ENCODE peak calls at places on chromosomes 1 and 21, in eight cellular contexts. D is kidney glomerular epithelial cell, P is NCI-H345, O is HEK293T, I is HS-5, V is iPS-NIHi11, E is GM12891, Q is endodermal cell. T is an unnamed sample.

GRCh38 chr1:56179571-56179970 is 399.8 kb downstream of the PLPP3 start:
- DNase-seq in D (no peak), P (no peak), O (no peak), I (no peak), V (no peak), E (no peak), Q (no peak), T (no peak)

GRCh38 chr1:111441573-111442192 is 7.4 kb downstream of the WDR77 start:
- DNase-seq in D (no peak), P (no peak), O (peak; percentile 57), I (no peak), V (peak; percentile 61), E (no peak), Q (peak; percentile 88), T (peak; percentile 58)

GRCh38 chr21:34670220-34670961 is 1.6 kb downstream of the CLIC6 start:
- DNase-seq in D (no peak), P (no peak), O (no peak), I (no peak), V (peak; percentile 45), E (peak; percentile 47), Q (peak; percentile 83), T (no peak)

GRCh38 chr1:21289700-21290545 is at the start of gene ECE1:
- DNase-seq in D (no peak), P (peak; percentile 57), O (peak; percentile 63), I (no peak), V (peak; percentile 91), E (no peak), Q (peak; percentile 90), T (peak; percentile 48)

GRCh38 chr1:43704838-43705237 is 2.5 kb upstream of the ST3GAL3 start:
- DNase-seq in D (no peak), P (no peak), O (no peak), I (no peak), V (no peak), E (no peak), Q (no peak), T (peak; percentile 45)

GRCh38 chr1:226404063-226404903 is 3.6 kb downstream of the PARP1 start:
- DNase-seq in D (no peak), P (no peak), O (no peak), I (peak; percentile 20), V (no peak), E (no peak), Q (no peak), T (peak; percentile 17)

GRCh38 chr1:9630331-9631081 is 21.0 kb upstream of the PIK3CD start:
- DNase-seq in D (no peak), P (no peak), O (no peak), I (no peak), V (no peak), E (no peak), Q (no peak), T (peak; percentile 17)

GRCh38 chr1:36248250-36248894 is 24.1 kb downstream of the THRAP3 start:
- DNase-seq in D (peak; percentile 66), P (no peak), O (no peak), I (peak; percentile 58), V (no peak), E (no peak), Q (no peak), T (no peak)

GRCh38 chr1:221025391-221026355 is 146.4 kb downstream of the HLX start:
- DNase-seq in D (peak; percentile 10), P (no peak), O (no peak), I (no peak), V (no peak), E (no peak), Q (no peak), T (no peak)

GRCh38 chr1:231751624-231751897 is 125.0 kb downstream of the DISC1 start:
- DNase-seq in D (no peak), P (no peak), O (no peak), I (no peak), V (no peak), E (no peak), Q (no peak), T (no peak)

GRCh38 chr1:224768971-224769370 is 152.9 kb downstream of the CNIH3 start:
- DNase-seq in D (no peak), P (no peak), O (no peak), I (no peak), V (no peak), E (no peak), Q (no peak), T (no peak)

GRCh38 chr1:115833806-115834205 is 7.1 kb downstream of the NHLH2 start:
- DNase-seq in D (no peak), P (no peak), O (no peak), I (no peak), V (peak; percentile 46), E (no peak), Q (peak; percentile 81), T (peak; percentile 49)

GRCh38 chr1:19405195-19405760 is 80.1 kb downstream of the CAPZB start:
- DNase-seq in D (no peak), P (peak; percentile 81), O (peak; percentile 57), I (no peak), V (no peak), E (no peak), Q (no peak), T (peak; percentile 80)

GRCh38 chr1:15992187-15992553 is 11.9 kb upstream of the SRARP start:
- DNase-seq in D (no peak), P (no peak), O (no peak), I (no peak), V (no peak), E (no peak), Q (peak; percentile 36), T (no peak)

GRCh38 chr21:42439284-42440186 is 35.8 kb downstream of the UBASH3A start:
- DNase-seq in D (no peak), P (no peak), O (no peak), I (no peak), V (no peak), E (no peak), Q (no peak), T (no peak)

GRCh38 chr1:89022167-89022959 is at the start of gene GBP3:
- DNase-seq in D (peak; percentile 68), P (peak; percentile 65), O (no peak), I (peak; percentile 60), V (no peak), E (no peak), Q (no peak), T (no peak)

GRCh38 chr21:41894511-41894910 is 15.4 kb upstream of the PRDM15 start:
- DNase-seq in D (no peak), P (no peak), O (no peak), I (no peak), V (no peak), E (no peak), Q (no peak), T (no peak)

GRCh38 chr1:248918126-248918525 is 12.1 kb downstream of the PGBD2 start:
- DNase-seq in D (no peak), P (no peak), O (no peak), I (no peak), V (no peak), E (no peak), Q (no peak), T (no peak)

GRCh38 chr1:53075761-53076163 is 13.7 kb downstream of the PODN start:
- DNase-seq in D (no peak), P (no peak), O (no peak), I (no peak), V (no peak), E (no peak), Q (peak; percentile 29), T (no peak)

GRCh38 chr1:209526137-209526536 is 57.4 kb upstream of the CAMK1G start:
- DNase-seq in D (no peak), P (no peak), O (no peak), I (no peak), V (no peak), E (no peak), Q (no peak), T (no peak)

GRCh38 chr1:238396140-238396539 is 505.4 kb upstream of the ZP4 start:
- DNase-seq in D (no peak), P (no peak), O (no peak), I (no peak), V (no peak), E (no peak), Q (no peak), T (no peak)

GRCh38 chr1:43541721-43542401 is 11.2 kb downstream of the PTPRF start:
- DNase-seq in D (no peak), P (no peak), O (no peak), I (no peak), V (no peak), E (no peak), Q (no peak), T (no peak)

GRCh38 chr1:186228751-186229150 is 146.3 kb downstream of the TPR start:
- DNase-seq in D (no peak), P (no peak), O (no peak), I (no peak), V (no peak), E (no peak), Q (no peak), T (no peak)

GRCh38 chr1:92975551-92976232 is 14.4 kb upstream of the DIPK1A start:
- DNase-seq in D (no peak), P (no peak), O (no peak), I (no peak), V (no peak), E (no peak), Q (no peak), T (no peak)

GRCh38 chr1:11788549-11789053 is 17.2 kb downstream of the MTHFR start:
- DNase-seq in D (no peak), P (no peak), O (no peak), I (no peak), V (no peak), E (no peak), Q (no peak), T (no peak)

GRCh38 chr1:179706339-179706941 is 36.7 kb upstream of the FAM163A start:
- DNase-seq in D (peak; percentile 56), P (peak; percentile 64), O (peak; percentile 73), I (peak; percentile 11), V (peak; percentile 58), E (peak; percentile 28), Q (peak; percentile 80), T (peak; percentile 74)

GRCh38 chr1:109331113-109331512 is 24.3 kb upstream of the MYBPHL start:
- DNase-seq in D (no peak), P (no peak), O (no peak), I (no peak), V (no peak), E (no peak), Q (no peak), T (no peak)

GRCh38 chr21:14864211-14865021 is 200.4 kb downstream of the NRIP1 start:
- DNase-seq in D (peak; percentile 83), P (no peak), O (peak; percentile 61), I (no peak), V (peak; percentile 58), E (no peak), Q (peak; percentile 87), T (peak; percentile 72)

GRCh38 chr1:85199667-85200366 is 999 bp downstream of the SYDE2 start:
- DNase-seq in D (no peak), P (no peak), O (no peak), I (no peak), V (no peak), E (no peak), Q (no peak), T (no peak)

GRCh38 chr1:64836792-64837191 is 91.9 kb downstream of the RAVER2 start:
- DNase-seq in D (no peak), P (no peak), O (no peak), I (no peak), V (no peak), E (no peak), Q (no peak), T (no peak)

GRCh38 chr1:13432251-13432650 is 22.0 kb downstream of the PRAMEF20 start:
- DNase-seq in D (no peak), P (no peak), O (no peak), I (no peak), V (no peak), E (no peak), Q (no peak), T (no peak)

GRCh38 chr1:22343456-22344426 is 107.9 kb upstream of the ZBTB40 start:
- DNase-seq in D (no peak), P (no peak), O (no peak), I (no peak), V (peak; percentile 10), E (no peak), Q (no peak), T (no peak)

GRCh38 chr1:10776206-10776905 is 20.1 kb downstream of the CASZ1 start:
- DNase-seq in D (no peak), P (peak; percentile 39), O (no peak), I (no peak), V (no peak), E (no peak), Q (no peak), T (peak; percentile 56)

GRCh38 chr21:45945066-45945867 is 36.3 kb upstream of the COL6A1 start:
- DNase-seq in D (no peak), P (no peak), O (no peak), I (no peak), V (peak; percentile 26), E (no peak), Q (no peak), T (peak; percentile 26)